ENCODE peak calls at places on chromosomes 6 and 20, in five cellular contexts. L, B, M, W and K are unnamed samples.
A peak's percentile ranks its signal among the peaks of the same experiment; 100 is the strongest.

GRCh38 chr6:91575032-91575431 is 988.2 kb upstream of the MAP3K7 start:
- DNase-seq in L (no peak), B (no peak), M (no peak), W (no peak), K (no peak)

GRCh38 chr6:107727096-107727757 is 96.9 kb downstream of the SCML4 start:
- DNase-seq in L (no peak), B (no peak), M (no peak), W (no peak), K (no peak)

GRCh38 chr6:128491041-128491642 is 29.3 kb downstream of the PTPRK start:
- DNase-seq in L (peak; percentile 79), B (no peak), M (no peak), W (no peak), K (no peak)

GRCh38 chr6:86938814-86939213 is 1.5 kb downstream of the HTR1E start:
- DNase-seq in L (no peak), B (no peak), M (no peak), W (no peak), K (no peak)

GRCh38 chr6:94278146-94278545 is 858.8 kb upstream of the EPHA7 start:
- DNase-seq in L (peak; percentile 55), B (no peak), M (no peak), W (no peak), K (no peak)

GRCh38 chr20:48932375-48932941 is 10.9 kb downstream of the ARFGEF2 start:
- DNase-seq in L (no peak), B (no peak), M (no peak), W (no peak), K (no peak)

GRCh38 chr6:124967444-124967843 is 5.2 kb downstream of the RNF217 start:
- DNase-seq in L (no peak), B (no peak), M (no peak), W (no peak), K (no peak)

GRCh38 chr6:31575335-31575901 is at the start of gene TNF:
- DNase-seq in L (no peak), B (no peak), M (no peak), W (peak; percentile 89), K (peak; percentile 78)

GRCh38 chr6:56399672-56400263 is 152.4 kb upstream of the COL21A1 start:
- DNase-seq in L (no peak), B (no peak), M (no peak), W (no peak), K (no peak)

GRCh38 chr6:44161997-44162338 is 3.3 kb downstream of the CAPN11 start:
- DNase-seq in L (no peak), B (no peak), M (no peak), W (no peak), K (no peak)

GRCh38 chr20:45905505-45906079 is 6.4 kb downstream of the PLTP start:
- DNase-seq in L (no peak), B (no peak), M (no peak), W (no peak), K (no peak)

GRCh38 chr20:4666001-4666470 is 55.7 kb upstream of the PRND start:
- DNase-seq in L (no peak), B (no peak), M (no peak), W (no peak), K (peak; percentile 55)

GRCh38 chr6:168956884-168957730 is 296.5 kb downstream of the THBS2 start:
- DNase-seq in L (peak; percentile 78), B (no peak), M (peak; percentile 59), W (peak; percentile 82), K (peak; percentile 82)

GRCh38 chr6:53731906-53732636 is 62.7 kb upstream of the LRRC1 start:
- DNase-seq in L (no peak), B (no peak), M (no peak), W (no peak), K (no peak)

GRCh38 chr6:39048481-39049399 is at the start of gene GLP1R:
- DNase-seq in L (peak; percentile 61), B (no peak), M (peak; percentile 31), W (peak; percentile 69), K (no peak)

GRCh38 chr20:48686238-48687096 is 141.3 kb downstream of the PREX1 start:
- DNase-seq in L (peak; percentile 42), B (no peak), M (peak; percentile 55), W (peak; percentile 65), K (peak; percentile 73)

GRCh38 chr6:40256831-40257230 is 322.6 kb upstream of the MOCS1 start:
- DNase-seq in L (no peak), B (no peak), M (no peak), W (no peak), K (no peak)

GRCh38 chr6:144286503-144287393 is 1.6 kb downstream of the UTRN start:
- DNase-seq in L (peak; percentile 85), B (no peak), M (peak; percentile 76), W (peak; percentile 84), K (peak; percentile 91)

GRCh38 chr20:39853664-39854063 is 835.4 kb downstream of the MAFB start:
- DNase-seq in L (peak; percentile 94), B (no peak), M (no peak), W (no peak), K (no peak)

GRCh38 chr6:149473080-149474052 is 11.4 kb downstream of the ZC3H12D start:
- DNase-seq in L (peak; percentile 59), B (no peak), M (no peak), W (peak; percentile 79), K (no peak)

GRCh38 chr6:41706876-41707564 is 28.4 kb downstream of the TFEB start:
- DNase-seq in L (no peak), B (no peak), M (no peak), W (no peak), K (peak; percentile 75)

GRCh38 chr6:100877851-100878250 is 3.3 kb downstream of the ASCC3 start:
- DNase-seq in L (no peak), B (no peak), M (no peak), W (no peak), K (no peak)
- H3K27ac ChIP-seq in L (no peak overlapping the region), B (no peak overlapping the region), M (no peak overlapping the region), W (no peak overlapping the region), K (no peak overlapping the region)

DNA sequence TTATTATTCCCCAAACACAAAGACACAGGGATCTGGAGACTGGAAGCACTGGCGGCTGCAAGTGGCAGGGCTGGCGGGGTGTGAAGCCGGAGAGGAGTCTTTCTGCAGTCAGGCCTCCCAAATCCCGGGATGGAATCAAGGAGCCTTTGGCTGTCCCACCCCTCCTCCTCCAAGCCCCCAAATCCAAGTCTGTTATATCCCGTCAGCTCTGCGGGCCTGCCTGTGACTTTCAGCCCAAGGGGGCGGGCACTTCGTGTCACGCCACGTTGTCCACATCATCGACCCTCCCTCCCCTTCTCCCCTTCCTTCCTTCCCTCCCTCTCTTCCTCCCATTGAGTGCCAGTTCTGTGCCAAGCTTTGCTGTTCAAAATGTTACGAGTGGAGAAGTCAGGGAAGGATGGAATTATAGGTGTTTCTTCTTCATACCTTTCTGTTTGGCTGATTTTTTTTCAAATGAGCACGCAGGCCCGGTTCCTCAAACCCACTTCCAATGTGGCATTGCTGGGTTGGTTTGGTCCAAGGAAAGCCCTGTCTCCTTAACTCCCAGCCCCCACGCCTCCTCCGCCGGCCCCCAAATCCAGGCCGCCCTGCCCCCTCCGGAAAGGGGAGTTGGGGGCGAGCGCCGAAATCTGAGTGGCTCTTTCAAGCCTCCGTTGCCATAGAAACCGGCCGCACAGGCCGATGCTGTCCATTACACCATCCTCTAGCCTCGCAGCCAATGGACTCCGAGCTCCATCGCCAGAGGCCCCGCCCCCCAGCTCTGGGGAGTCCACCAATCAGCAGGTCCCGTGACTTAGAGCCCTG is 12.7 kb downstream of the ZCCHC3 start:
- DNase-seq in L (peak; percentile 100), B (peak; percentile 76), M (peak; percentile 96), W (peak; percentile 94), K (peak; percentile 98)
- H3K27ac ChIP-seq in L (peak overlapping the region; percentile 69), B (peak overlapping the region; percentile 88), M (peak overlapping the region; percentile 90), W (peak overlapping the region; percentile 39), K (peak overlapping the region; percentile 73)

DNA sequence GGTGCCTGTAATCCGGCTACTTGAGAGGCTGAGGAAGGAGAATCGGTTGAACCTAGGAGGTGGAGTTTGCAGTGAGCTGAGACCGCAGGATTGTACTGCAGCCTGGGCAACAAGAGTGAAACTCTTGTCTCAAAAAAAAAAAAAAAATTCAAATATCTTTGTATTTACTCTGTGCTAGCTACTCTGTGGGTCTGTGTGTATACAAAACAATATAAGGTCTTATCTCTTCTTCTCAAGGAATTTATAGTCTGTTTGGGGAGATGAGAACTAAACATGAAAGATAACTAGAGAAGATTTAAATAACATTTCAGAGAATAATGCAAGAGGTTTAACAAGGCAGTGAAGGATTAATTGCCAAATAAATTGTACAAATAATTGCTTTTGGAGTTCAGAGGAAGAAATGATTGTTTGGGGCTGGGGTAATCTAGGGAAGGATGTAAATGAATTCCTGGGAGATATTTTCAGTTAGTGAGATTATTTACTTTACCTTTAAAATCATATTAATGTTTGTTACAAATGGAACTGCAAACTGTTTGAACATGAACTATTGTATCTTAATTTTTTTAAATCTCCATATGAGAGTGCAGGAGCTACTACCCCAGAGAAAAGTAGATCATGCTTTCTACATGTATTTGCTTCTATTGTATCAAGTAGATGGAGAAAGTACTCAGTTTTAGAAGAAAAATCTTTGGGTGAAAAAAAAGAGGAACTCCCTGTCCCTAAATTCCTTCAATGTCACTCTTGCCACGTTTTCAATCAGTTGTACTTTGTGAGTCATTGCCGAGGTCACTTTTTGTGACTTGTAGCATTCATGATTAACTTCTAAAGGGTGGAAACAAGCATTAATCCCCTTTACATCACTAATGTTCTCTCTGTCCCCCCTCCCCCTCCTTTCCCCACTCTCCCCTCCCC is 39.0 kb downstream of the NCOA3 start:
- DNase-seq in L (no peak), B (no peak), M (no peak), W (no peak), K (no peak)
- H3K27ac ChIP-seq in L (no peak overlapping the region), B (no peak overlapping the region), M (no peak overlapping the region), W (no peak overlapping the region), K (no peak overlapping the region)

GRCh38 chr6:33623895-33624381 is 2.8 kb downstream of the ITPR3 start:
- DNase-seq in L (no peak), B (no peak), M (no peak), W (no peak), K (no peak)

GRCh38 chr6:33620584-33621395 is at the start of gene ITPR3:
- DNase-seq in L (peak; percentile 57), B (no peak), M (peak; percentile 64), W (peak; percentile 92), K (peak; percentile 60)

GRCh38 chr6:33620158-33620583 is 951 bp upstream of the ITPR3 start:
- DNase-seq in L (peak; percentile 53), B (no peak), M (peak; percentile 39), W (peak; percentile 84), K (no peak)

GRCh38 chr6:33622456-33623431 is 1.6 kb downstream of the ITPR3 start:
- DNase-seq in L (no peak), B (no peak), M (no peak), W (no peak), K (no peak)

DNA sequence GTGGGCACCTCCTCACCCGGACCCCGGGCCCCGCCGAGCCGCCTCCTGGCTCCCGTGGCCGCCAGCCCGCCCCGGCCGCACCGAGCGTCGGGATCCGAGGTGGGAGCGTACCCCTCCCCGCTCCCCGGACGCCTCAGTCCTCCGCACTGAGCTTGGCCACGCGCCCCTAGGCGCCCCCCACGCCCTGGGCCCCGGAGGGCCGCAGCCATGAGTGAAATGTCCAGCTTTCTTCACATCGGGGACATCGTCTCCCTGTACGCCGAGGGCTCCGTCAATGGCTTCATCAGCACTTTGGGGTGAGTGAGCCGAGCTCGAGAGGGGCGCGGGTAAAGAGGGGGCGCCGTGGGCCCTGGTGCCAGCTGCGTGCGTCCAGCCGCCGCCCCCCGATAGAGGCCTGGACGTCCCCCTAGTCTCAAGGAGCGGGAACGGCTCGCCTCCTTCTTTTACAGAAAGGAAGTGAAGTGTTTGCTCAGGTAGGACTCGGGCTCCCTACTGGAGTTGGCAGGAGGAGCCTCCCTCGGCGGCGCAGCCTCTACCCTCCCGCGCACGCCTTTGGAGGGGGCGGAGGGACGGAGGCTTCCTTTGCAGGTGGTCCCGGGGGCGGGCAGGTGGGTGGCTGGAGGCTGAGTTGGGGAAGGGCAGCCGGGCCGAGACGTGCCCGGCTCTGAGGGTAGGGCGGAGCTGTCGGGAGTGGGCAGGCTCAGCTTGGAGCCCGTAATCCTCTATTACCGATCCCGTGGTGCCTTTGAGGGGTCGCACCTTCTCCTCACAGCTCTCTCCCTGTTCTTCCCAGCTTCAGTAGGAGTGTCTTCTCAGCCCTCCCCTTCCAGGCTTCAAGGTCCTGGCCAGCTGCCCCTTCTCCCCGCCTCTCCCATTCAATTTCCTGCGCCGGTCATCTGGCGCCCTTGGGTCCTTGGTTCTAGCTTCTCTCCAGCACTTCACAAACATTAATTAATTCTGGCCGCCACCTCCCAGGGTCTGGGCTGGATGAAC is 570 bp downstream of the ITPR3 start:
- DNase-seq in L (peak; percentile 61), B (no peak), M (peak; percentile 48), W (peak; percentile 86), K (no peak)
- H3K27ac ChIP-seq in L (no peak overlapping the region), B (peak overlapping the region; percentile 96), M (peak overlapping the region; percentile 93), W (peak overlapping the region; percentile 86), K (no peak overlapping the region)